ENCODE peak calls at places on chromosomes 2 and 18, in eight cellular contexts. O is GM23248; I is GM23338; B is AG04449; A is LoVo; Q is Calu3; G is fibroblast of lung; Z is CD8-positive, alpha-beta memory T cell. T is an unnamed sample.
A peak's percentile ranks its signal among the peaks of the same experiment; 100 is the strongest.

GRCh38 chr18:67131498-67131897 is 385.0 kb downstream of the DSEL start:
- DNase-seq in G (no peak), O (no peak), Q (no peak), Z (no peak), I (no peak), A (no peak), B (no peak), T (no peak)

GRCh38 chr2:137467246-137467862 is 496.9 kb upstream of the HNMT start:
- DNase-seq in O (peak; percentile 47), G (no peak), B (no peak), Z (no peak), A (peak; percentile 34), Q (peak; percentile 62), I (peak; percentile 72), T (peak; percentile 14)

GRCh38 chr2:73291093-73291460 is 2.3 kb downstream of the EGR4 start:
- DNase-seq in A (no peak), I (peak; percentile 90), G (peak; percentile 54), Z (peak; percentile 40), O (peak; percentile 71), Q (peak; percentile 53), B (no peak), T (peak; percentile 74)

GRCh38 chr18:7733642-7734041 is 166.5 kb downstream of the PTPRM start:
- DNase-seq in Q (no peak), B (no peak), A (no peak), G (peak; percentile 11), Z (no peak), O (no peak), I (no peak), T (no peak)

GRCh38 chr2:165950438-165950837 is 3.1 kb downstream of the TTC21B start:
- DNase-seq in Z (no peak), A (no peak), Q (no peak), B (no peak), G (no peak), O (no peak), I (no peak), T (no peak)

GRCh38 chr2:123659120-123659519 is 366.0 kb upstream of the CNTNAP5 start:
- DNase-seq in B (no peak), O (no peak), I (peak; percentile 39), Q (no peak), Z (no peak), A (no peak), G (no peak), T (no peak)

GRCh38 chr2:5921081-5921642 is 229.0 kb downstream of the SOX11 start:
- DNase-seq in Z (no peak), A (no peak), O (peak; percentile 1), Q (no peak), G (no peak), B (no peak), I (no peak), T (no peak)

GRCh38 chr2:240359695-240360094 is 75.8 kb upstream of the GPC1 start:
- DNase-seq in B (no peak), O (no peak), I (no peak), Z (no peak), Q (no peak), G (no peak), A (no peak), T (no peak)

GRCh38 chr2:230664128-230664527 is 48.5 kb upstream of the CAB39 start:
- DNase-seq in Z (no peak), G (peak; percentile 50), O (peak; percentile 51), A (no peak), I (no peak), B (no peak), Q (no peak), T (no peak)

GRCh38 chr2:212135739-212136138 is 402.9 kb downstream of the ERBB4 start:
- DNase-seq in O (no peak), Q (no peak), A (no peak), G (no peak), I (no peak), Z (no peak), B (no peak), T (no peak)

GRCh38 chr2:6685447-6685846 is 180.3 kb downstream of the CMPK2 start:
- DNase-seq in Z (no peak), A (no peak), O (no peak), B (no peak), G (no peak), I (no peak), Q (no peak), T (no peak)

GRCh38 chr2:232979871-232980461 is 33.1 kb downstream of the NGEF start:
- DNase-seq in B (no peak), Q (peak; percentile 47), A (peak; percentile 35), O (peak; percentile 83), G (peak; percentile 50), I (no peak), Z (no peak), T (no peak)

GRCh38 chr2:241750076-241750840 is 15.8 kb downstream of the D2HGDH start:
- DNase-seq in Q (no peak), B (no peak), Z (no peak), O (no peak), I (no peak), G (no peak), A (no peak), T (no peak)

GRCh38 chr2:19009510-19009909 is 348.9 kb downstream of the OSR1 start:
- DNase-seq in I (no peak), Z (no peak), B (no peak), O (no peak), Q (no peak), A (no peak), G (peak; percentile 64), T (no peak)

GRCh38 chr2:182941121-182941713 is 74.8 kb upstream of the FRZB start:
- DNase-seq in Z (no peak), A (no peak), G (no peak), I (no peak), O (no peak), Q (no peak), B (no peak), T (no peak)

T was measured in GM10248.